ENCODE peak calls at places on chromosomes 12 and 14, in five cellular contexts. V is GM13977; B is RCC 7860; S is stimulated activated CD4-positive, alpha-beta T cell treated with anti-CD3 and anti-CD28 coated beads, TNF-alpha, amount 100 ng/mL, for 4 hours; G is T follicular helper cell. M is an unnamed sample.

GRCh38 chr12:108382437-108382801 is 43.3 kb upstream of the CMKLR1 start:
- DNase-seq in S (no peak), G (no peak), V (no peak), B (no peak), M (no peak)

GRCh38 chr12:6082613-6083012 is 41.9 kb downstream of the VWF start:
- DNase-seq in G (no peak), S (no peak), B (no peak), V (no peak), M (no peak)

GRCh38 chr14:43540948-43541347 is 966.1 kb downstream of the FSCB start:
- DNase-seq in G (no peak), B (no peak), V (no peak), S (no peak), M (no peak)

GRCh38 chr14:103550451-103551337 is 11.8 kb downstream of the BAG5 start:
- DNase-seq in B (peak; percentile 58), S (no peak), G (no peak), V (no peak), M (no peak)

GRCh38 chr12:57118711-57119271 is 7.6 kb upstream of the STAT6 start:
- DNase-seq in S (no peak), V (no peak), G (no peak), B (peak; percentile 76), M (no peak)

GRCh38 chr12:30417697-30418231 is 277.9 kb downstream of the IPO8 start:
- DNase-seq in S (no peak), B (peak; percentile 74), G (no peak), V (no peak), M (no peak)

GRCh38 chr14:102238131-102238530 is 66.8 kb downstream of the MOK start:
- DNase-seq in B (no peak), V (no peak), G (no peak), S (no peak), M (no peak)

GRCh38 chr12:117513353-117513752 is 151.9 kb upstream of the NOS1 start:
- DNase-seq in V (no peak), S (no peak), B (no peak), G (no peak), M (no peak)

GRCh38 chr14:88017503-88017902 is 12.6 kb downstream of the GPR65 start:
- DNase-seq in B (no peak), V (no peak), S (no peak), G (no peak), M (no peak)

GRCh38 chr12:2443766-2444165 is 351.0 kb upstream of the FKBP4 start:
- DNase-seq in B (no peak), S (no peak), G (no peak), V (no peak), M (no peak)

GRCh38 chr12:25935355-25936144 is 22.9 kb upstream of the RASSF8 start:
- DNase-seq in S (no peak), V (no peak), G (no peak), B (no peak), M (no peak)

GRCh38 chr14:41986726-41987125 is 380.1 kb downstream of the LRFN5 start:
- DNase-seq in S (no peak), G (no peak), B (peak; percentile 27), V (no peak), M (no peak)

GRCh38 chr14:103111297-103111981 is 11.8 kb upstream of the TNFAIP2 start:
- DNase-seq in V (no peak), B (no peak), G (no peak), S (no peak), M (no peak)

GRCh38 chr14:54132485-54132884 is 175.9 kb upstream of the BMP4 start:
- DNase-seq in B (no peak), S (no peak), V (no peak), G (no peak), M (no peak)

GRCh38 chr12:108696111-108696995 is 35.0 kb downstream of the CORO1C start:
- DNase-seq in B (peak; percentile 96), V (no peak), G (no peak), S (no peak), M (no peak)

GRCh38 chr12:104718581-104718980 is 239.5 kb downstream of the SLC41A2 start:
- DNase-seq in V (no peak), B (no peak), G (no peak), S (no peak), M (no peak)

GRCh38 chr12:53186745-53187144 is 6.0 kb upstream of the CSAD start:
- DNase-seq in V (no peak), S (no peak), B (no peak), G (no peak), M (no peak)

GRCh38 chr14:73168274-73168673 is 32.0 kb downstream of the PSEN1 start:
- DNase-seq in B (no peak), S (no peak), V (no peak), G (no peak), M (no peak)

M was measured in activated T-helper 9 cell treated with anti-CD3 and anti-CD28 coated beads, Interleukin-2, amount 50 U/mL, for 16 hours.